ENCODE peak calls at places on chromosome 21, in four cellular contexts. One of them, this sample, is unnamed.

GRCh38 chr21:16535100-16535418 is 805.3 kb downstream of the USP25 start:
- DNase-seq in iPS-NIHi11: peak; percentile 14
- DNase-seq in brain microvascular endothelial cell: no peak
- DNase-seq in EL: peak; percentile 85
- DNase-seq in this sample: peak; percentile 87

GRCh38 chr21:39020751-39021474 is 162.3 kb downstream of the PSMG1 start:
- DNase-seq in EL: peak; percentile 92
- DNase-seq in iPS-NIHi11: no peak
- DNase-seq in brain microvascular endothelial cell: peak; percentile 47
- DNase-seq in this sample: peak; percentile 35

GRCh38 chr21:22223385-22223784 is 1225.2 kb downstream of the NCAM2 start:
- DNase-seq in iPS-NIHi11: no peak
- DNase-seq in brain microvascular endothelial cell: no peak
- DNase-seq in EL: no peak
- DNase-seq in this sample: no peak

GRCh38 chr21:45804809-45805313 is 161.3 kb downstream of the PCBP3 start:
- DNase-seq in EL: no peak
- DNase-seq in iPS-NIHi11: no peak
- DNase-seq in brain microvascular endothelial cell: no peak
- DNase-seq in this sample: no peak

GRCh38 chr21:35257413-35257812 is 208.3 kb upstream of the RUNX1 start:
- DNase-seq in EL: peak; percentile 93
- DNase-seq in brain microvascular endothelial cell: peak; percentile 96
- DNase-seq in iPS-NIHi11: no peak
- DNase-seq in this sample: peak; percentile 79

GRCh38 chr21:22020221-22020620 is 1022.0 kb downstream of the NCAM2 start:
- DNase-seq in iPS-NIHi11: no peak
- DNase-seq in brain microvascular endothelial cell: no peak
- DNase-seq in EL: no peak
- DNase-seq in this sample: no peak

GRCh38 chr21:45615145-45615711 is 28.3 kb upstream of the PCBP3 start:
- DNase-seq in brain microvascular endothelial cell: peak; percentile 63
- DNase-seq in iPS-NIHi11: no peak
- DNase-seq in EL: no peak
- DNase-seq in this sample: no peak

GRCh38 chr21:45990741-45991605 is 9.4 kb downstream of the COL6A1 start:
- DNase-seq in brain microvascular endothelial cell: no peak
- DNase-seq in iPS-NIHi11: no peak
- DNase-seq in EL: no peak
- DNase-seq in this sample: no peak

GRCh38 chr21:33386222-33386784 is 16.9 kb upstream of the IFNGR2 start:
- DNase-seq in EL: no peak
- DNase-seq in brain microvascular endothelial cell: no peak
- DNase-seq in iPS-NIHi11: peak; percentile 53
- DNase-seq in this sample: no peak

GRCh38 chr21:41648591-41649031 is 118.2 kb downstream of the RIPK4 start:
- DNase-seq in brain microvascular endothelial cell: peak; percentile 57
- DNase-seq in EL: peak; percentile 77
- DNase-seq in iPS-NIHi11: no peak
- DNase-seq in this sample: peak; percentile 57

GRCh38 chr21:31658053-31658452 is 1.4 kb upstream of the SOD1 start:
- DNase-seq in EL: no peak
- DNase-seq in iPS-NIHi11: no peak
- DNase-seq in brain microvascular endothelial cell: no peak
- DNase-seq in this sample: no peak

GRCh38 chr21:46483300-46484295 is 24.9 kb downstream of the DIP2A start:
- DNase-seq in brain microvascular endothelial cell: no peak
- DNase-seq in iPS-NIHi11: no peak
- DNase-seq in EL: no peak
- DNase-seq in this sample: no peak

GRCh38 chr21:43866233-43866632 is 1.2 kb downstream of the AGPAT3 start:
- DNase-seq in EL: peak; percentile 60
- DNase-seq in iPS-NIHi11: no peak
- DNase-seq in brain microvascular endothelial cell: peak; percentile 22
- DNase-seq in this sample: peak; percentile 37

GRCh38 chr21:32083175-32083574 is 195.7 kb downstream of the MIS18A start:
- DNase-seq in brain microvascular endothelial cell: no peak
- DNase-seq in EL: no peak
- DNase-seq in iPS-NIHi11: no peak
- DNase-seq in this sample: no peak

GRCh38 chr21:25908495-25908894 is 173.7 kb downstream of the GABPA start:
- DNase-seq in brain microvascular endothelial cell: no peak
- DNase-seq in iPS-NIHi11: no peak
- DNase-seq in EL: no peak
- DNase-seq in this sample: no peak

GRCh38 chr21:42974832-42975820 is 764 bp downstream of the PKNOX1 start:
- DNase-seq in iPS-NIHi11: peak; percentile 84
- DNase-seq in EL: peak; percentile 69
- DNase-seq in brain microvascular endothelial cell: peak; percentile 28
- DNase-seq in this sample: peak; percentile 28

GRCh38 chr21:44758141-44758561 is 43.5 kb downstream of the UBE2G2 start:
- DNase-seq in EL: no peak
- DNase-seq in brain microvascular endothelial cell: no peak
- DNase-seq in iPS-NIHi11: peak; percentile 7
- DNase-seq in this sample: no peak

GRCh38 chr21:45408811-45409261 is 3.9 kb downstream of the COL18A1 start:
- DNase-seq in brain microvascular endothelial cell: no peak
- DNase-seq in iPS-NIHi11: no peak
- DNase-seq in EL: no peak
- DNase-seq in this sample: no peak

GRCh38 chr21:43892984-43893535 is 28.0 kb downstream of the AGPAT3 start:
- DNase-seq in iPS-NIHi11: no peak
- DNase-seq in EL: no peak
- DNase-seq in brain microvascular endothelial cell: no peak
- DNase-seq in this sample: no peak

GRCh38 chr21:45209046-45209445 is 78.6 kb downstream of the POFUT2 start:
- DNase-seq in EL: peak; percentile 72
- DNase-seq in brain microvascular endothelial cell: no peak
- DNase-seq in iPS-NIHi11: no peak
- DNase-seq in this sample: peak; percentile 33

GRCh38 chr21:16597768-16598167 is 868.0 kb downstream of the USP25 start:
- DNase-seq in iPS-NIHi11: no peak
- DNase-seq in brain microvascular endothelial cell: no peak
- DNase-seq in EL: no peak
- DNase-seq in this sample: no peak

GRCh38 chr21:39182484-39183271 is 573 bp downstream of the PSMG1 start:
- DNase-seq in EL: peak; percentile 26
- DNase-seq in brain microvascular endothelial cell: peak; percentile 17
- DNase-seq in iPS-NIHi11: no peak
- DNase-seq in this sample: peak; percentile 20

GRCh38 chr21:44872568-44873355 is 728 bp downstream of the PTTG1IP start:
- DNase-seq in EL: peak; percentile 54
- DNase-seq in brain microvascular endothelial cell: peak; percentile 28
- DNase-seq in iPS-NIHi11: peak; percentile 41
- DNase-seq in this sample: peak; percentile 24

GRCh38 chr21:25370311-25370744 is 237.0 kb downstream of the MRPL39 start:
- DNase-seq in brain microvascular endothelial cell: peak; percentile 98
- DNase-seq in iPS-NIHi11: no peak
- DNase-seq in EL: peak; percentile 98
- DNase-seq in this sample: peak; percentile 98

GRCh38 chr21:35303085-35303484 is 254.0 kb upstream of the RUNX1 start:
- DNase-seq in brain microvascular endothelial cell: peak; percentile 92
- DNase-seq in iPS-NIHi11: no peak
- DNase-seq in EL: peak; percentile 96
- DNase-seq in this sample: peak; percentile 95

GRCh38 chr21:25107708-25108107 is 499.6 kb downstream of the MRPL39 start:
- DNase-seq in EL: peak; percentile 38
- DNase-seq in iPS-NIHi11: no peak
- DNase-seq in brain microvascular endothelial cell: peak; percentile 62
- DNase-seq in this sample: peak; percentile 86

GRCh38 chr21:43727571-43728466 is 8.9 kb downstream of the PDXK start:
- DNase-seq in iPS-NIHi11: no peak
- DNase-seq in EL: peak; percentile 56
- DNase-seq in brain microvascular endothelial cell: no peak
- DNase-seq in this sample: no peak

GRCh38 chr21:37455504-37455911 is 88.9 kb downstream of the DYRK1A start:
- DNase-seq in brain microvascular endothelial cell: no peak
- DNase-seq in iPS-NIHi11: no peak
- DNase-seq in EL: no peak
- DNase-seq in this sample: no peak

GRCh38 chr21:38988211-38989096 is 182.7 kb downstream of the ETS2 start:
- DNase-seq in brain microvascular endothelial cell: no peak
- DNase-seq in EL: no peak
- DNase-seq in iPS-NIHi11: no peak
- DNase-seq in this sample: no peak